ENCODE peak calls at places on chromosome 17, in four cellular contexts. Z is MM.1S, Q is PC-9, H is DND-41. N is an unnamed sample.

GRCh38 chr17:29565643-29566472 is 979 bp downstream of the ABHD15 start:
- DNase-seq in Q (peak; percentile 55), H (peak; percentile 48), Z (peak; percentile 76), N (peak; percentile 86)

GRCh38 chr17:8326591-8327583 is 12.8 kb upstream of the ODF4 start:
- DNase-seq in Q (no peak), H (no peak), Z (no peak), N (no peak)

GRCh38 chr17:34377078-34377823 is 14.2 kb upstream of the CCL1 start:
- DNase-seq in Q (no peak), Z (peak; percentile 83), H (peak; percentile 4), N (no peak)

GRCh38 chr17:4270746-4271145 is 7.0 kb upstream of the ANKFY1 start:
- DNase-seq in Z (no peak), H (no peak), Q (no peak), N (no peak)

GRCh38 chr17:67557921-67558320 is 159.8 kb upstream of the NOL11 start:
- DNase-seq in Z (no peak), Q (no peak), H (no peak), N (no peak)

GRCh38 chr17:7837375-7838290 is 3.6 kb downstream of the KDM6B start:
- DNase-seq in Q (no peak), Z (no peak), H (no peak), N (peak; percentile 88)

GRCh38 chr17:62652251-62653001 is 25.0 kb downstream of the MRC2 start:
- DNase-seq in Q (peak; percentile 48), Z (peak; percentile 21), H (peak; percentile 50), N (no peak)

GRCh38 chr17:74738051-74738996 is 1.3 kb downstream of the RAB37 start:
- DNase-seq in Z (peak; percentile 74), Q (no peak), H (peak; percentile 97), N (no peak)

GRCh38 chr17:14125518-14126125 is 56.3 kb downstream of the COX10 start:
- DNase-seq in Z (no peak), H (no peak), Q (no peak), N (no peak)

GRCh38 chr17:82297280-82297803 is 20.1 kb downstream of the CD7 start:
- DNase-seq in Z (peak; percentile 77), Q (peak; percentile 60), H (peak; percentile 69), N (peak; percentile 59)

GRCh38 chr17:13001991-13002615 is 15.7 kb downstream of the ELAC2 start:
- DNase-seq in Z (no peak), Q (no peak), H (no peak), N (no peak)
- H3K36me3 ChIP-seq in Z (peaks cover 32% of the 10 kb centered on the region), Q (no peaks in the 10 kb centered on the region), H (peaks cover 81% of the 10 kb centered on the region), N (peaks cover 48% of the 10 kb centered on the region)

DNA sequence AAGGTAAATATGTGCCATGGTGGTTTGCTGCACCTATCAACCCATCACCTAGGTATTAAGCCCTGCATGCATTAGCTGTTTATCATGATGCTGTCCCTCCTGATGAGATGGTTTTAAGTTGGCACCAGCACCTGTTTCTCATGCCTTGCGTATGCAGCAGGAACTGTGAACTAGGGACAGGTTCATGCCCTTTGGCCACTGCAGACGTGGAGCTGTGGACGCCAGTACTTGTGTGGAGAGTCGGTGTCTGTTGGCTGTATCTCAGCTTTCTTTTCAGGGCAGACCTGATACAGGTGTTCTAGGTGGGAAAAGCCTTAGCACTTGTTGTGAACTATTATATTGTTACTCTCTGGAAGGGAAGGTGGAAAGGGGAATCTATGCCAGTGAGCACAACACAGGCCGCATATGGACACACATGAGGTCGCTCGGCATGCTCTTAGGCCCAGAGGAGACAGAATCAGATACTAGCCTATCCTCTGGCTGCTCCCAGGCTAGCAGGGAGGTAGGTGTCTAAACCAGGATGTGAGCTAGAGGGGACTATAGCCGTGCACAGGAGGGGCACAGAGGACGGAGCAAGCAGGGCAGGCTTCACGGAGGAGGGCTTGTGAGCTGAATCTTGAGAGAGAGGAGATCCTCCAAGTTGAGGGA is 22.5 kb downstream of the MSI2 start:
- DNase-seq in Q (no peak), Z (no peak), H (no peak), N (no peak)
- H3K4me1 ChIP-seq in Q (no peaks in the 10 kb centered on the region), Z (peaks cover 23% of the 10 kb centered on the region), H (peaks cover 100% of the 10 kb centered on the region), N (peaks cover 48% of the 10 kb centered on the region)

DNA sequence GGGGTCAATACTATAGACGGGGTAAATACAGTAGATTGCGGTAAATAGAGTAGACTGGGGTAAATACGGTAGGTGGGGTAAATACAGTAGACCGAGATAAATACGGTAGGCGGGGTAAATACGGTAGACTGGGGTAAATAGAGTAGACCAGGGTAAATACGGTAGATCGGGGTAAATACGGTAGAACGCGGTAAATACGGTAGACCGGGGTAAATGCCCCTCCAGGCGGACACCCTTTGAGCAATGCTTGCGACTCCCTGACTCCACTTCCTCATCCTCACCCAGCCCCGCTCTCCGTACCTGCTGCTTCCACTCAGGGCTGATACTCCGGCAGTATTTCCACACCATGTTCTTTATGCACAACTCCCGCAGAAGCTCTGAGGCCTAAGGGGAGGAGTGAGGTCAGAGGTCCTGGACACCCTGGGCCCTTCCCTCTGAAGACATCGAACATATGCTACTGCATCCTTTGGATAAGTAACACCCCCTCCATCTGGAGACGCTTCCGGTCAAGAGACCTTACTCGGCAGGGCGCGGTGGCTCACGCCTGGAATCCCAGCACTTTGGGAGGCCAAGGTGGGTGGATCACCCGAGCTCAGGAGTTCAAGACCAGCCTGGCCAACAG is 13.3 kb upstream of the CRK start:
- DNase-seq in H (no peak), Z (no peak), Q (no peak), N (no peak)
- H3K4me2 ChIP-seq in H (no peak overlapping the region), Z (no peak overlapping the region), Q (no peak overlapping the region), N (no peak overlapping the region)

GRCh38 chr17:1002412-1002753 is 5.5 kb downstream of the TIMM22 start:
- DNase-seq in H (no peak), Q (no peak), Z (no peak), N (no peak)
- H3K36me3 ChIP-seq in H (peaks cover 72% of the 10 kb centered on the region), Q (peaks cover 23% of the 10 kb centered on the region), Z (peaks cover 11% of the 10 kb centered on the region), N (peaks cover 27% of the 10 kb centered on the region)

GRCh38 chr17:10151667-10152496 is 46.5 kb downstream of the GAS7 start:
- DNase-seq in Z (no peak), H (no peak), Q (no peak), N (peak; percentile 59)
- H3K4me1 ChIP-seq in Z (no peaks in the 10 kb centered on the region), H (peaks cover 21% of the 10 kb centered on the region), Q (no peaks in the 10 kb centered on the region), N (peaks cover 47% of the 10 kb centered on the region)

GRCh38 chr17:16989230-16989952 is 17.5 kb upstream of the TNFRSF13B start:
- DNase-seq in Q (no peak), Z (peak; percentile 94), H (peak; percentile 75), N (peak; percentile 51)

GRCh38 chr17:16986391-16986790 is 14.5 kb upstream of the TNFRSF13B start:
- DNase-seq in H (peak; percentile 64), Z (no peak), Q (peak; percentile 23), N (peak; percentile 34)

GRCh38 chr17:16988749-16989229 is 16.9 kb upstream of the TNFRSF13B start:
- DNase-seq in Z (peak; percentile 90), H (no peak), Q (no peak), N (no peak)

GRCh38 chr17:16987001-16987829 is 15.3 kb upstream of the TNFRSF13B start:
- DNase-seq in Z (peak; percentile 9), H (no peak), Q (no peak), N (no peak)

DNA sequence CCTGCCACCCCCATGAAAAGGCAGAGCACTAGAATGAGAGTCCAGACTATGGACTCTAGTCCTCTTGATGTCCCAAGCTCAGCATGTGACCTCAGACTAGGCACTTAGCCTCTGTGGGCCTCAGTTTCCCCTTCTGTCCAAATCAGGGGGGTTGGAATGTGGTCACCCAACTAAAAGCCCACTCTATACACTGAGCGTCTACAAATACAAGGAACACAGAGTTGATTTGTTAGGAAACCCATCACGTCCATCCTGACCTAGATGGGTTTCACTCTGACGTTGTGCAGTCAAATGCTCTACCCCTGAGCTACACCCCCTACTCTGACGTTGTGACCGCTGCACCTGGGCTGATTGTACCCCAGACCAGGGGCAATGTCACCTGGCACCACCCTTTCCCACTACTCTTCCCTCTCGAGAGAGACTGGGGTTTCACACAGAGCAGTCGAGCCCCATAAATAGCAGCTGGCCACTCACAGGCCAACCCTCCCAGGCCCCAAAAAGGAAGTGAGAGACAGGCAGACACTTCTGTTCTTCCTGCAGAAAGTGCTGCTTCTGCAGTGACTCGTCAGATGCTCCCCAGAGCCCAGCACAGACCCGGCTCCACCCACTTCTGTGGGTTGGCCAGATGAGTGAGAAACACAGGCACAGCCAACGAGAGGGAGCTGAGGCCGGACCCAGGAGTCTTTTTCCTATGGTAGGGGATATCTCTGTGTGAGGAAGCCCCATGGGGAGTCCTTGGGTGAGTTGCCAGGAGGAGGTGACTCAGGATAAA is 16.1 kb upstream of the TNFRSF13B start:
- DNase-seq in Q (peak; percentile 63), Z (peak; percentile 99), H (peak; percentile 83), N (peak; percentile 94)
- H3K4me2 ChIP-seq in Q (peak overlapping the region; percentile 17), Z (peak overlapping the region; percentile 84), H (peak overlapping the region; percentile 40), N (peak overlapping the region; percentile 57)

GRCh38 chr17:55407641-55408566 is 13.7 kb downstream of the MMD start:
- DNase-seq in H (no peak), Q (no peak), Z (no peak), N (no peak)
- H3K36me3 ChIP-seq in H (peaks cover 91% of the 10 kb centered on the region), Q (peaks cover 25% of the 10 kb centered on the region), Z (peaks cover 5% of the 10 kb centered on the region), N (peaks cover 75% of the 10 kb centered on the region)

GRCh38 chr17:78368348-78368747 is 8.5 kb upstream of the SOCS3 start:
- DNase-seq in H (no peak), Q (no peak), Z (no peak), N (no peak)
- H3K4me1 ChIP-seq in H (no peaks in the 10 kb centered on the region), Q (no peaks in the 10 kb centered on the region), Z (no peaks in the 10 kb centered on the region), N (peaks cover 8% of the 10 kb centered on the region)

N was measured in Karpas-422.